ENCODE peak calls at places on chromosomes 12 and 14, in nine cellular contexts. M, E, A, G, W, L, Y, H and Q are unnamed samples.

GRCh38 chr14:90781344-90781761 is 34.9 kb downstream of the TTC7B start:
- DNase-seq in E (peak; percentile 46), W (no peak), G (peak; percentile 65), H (no peak), Y (peak; percentile 29), M (peak; percentile 41), L (no peak), A (no peak), Q (no peak)

GRCh38 chr14:96307434-96307833 is 51.4 kb downstream of the BDKRB1 start:
- DNase-seq in L (no peak), W (no peak), G (no peak), M (peak; percentile 3), E (no peak), H (no peak), Y (no peak), A (no peak), Q (peak; percentile 35)

GRCh38 chr12:29610473-29611174 is 113.1 kb upstream of the OVCH1 start:
- DNase-seq in W (no peak), Y (no peak), G (peak; percentile 65), M (no peak), H (no peak), L (no peak), E (no peak), A (no peak), Q (no peak)

GRCh38 chr12:44193281-44193680 is 357.4 kb downstream of the TMEM117 start:
- DNase-seq in H (no peak), Y (no peak), A (no peak), G (no peak), E (no peak), M (no peak), W (no peak), L (no peak), Q (no peak)

GRCh38 chr12:100443434-100443833 is 30.2 kb upstream of the NR1H4 start:
- DNase-seq in L (no peak), E (no peak), Y (no peak), M (no peak), G (no peak), A (no peak), W (no peak), H (no peak), Q (no peak)

GRCh38 chr14:22502007-22502406 is 87.0 kb downstream of the DAD1 start:
- DNase-seq in H (no peak), E (no peak), M (no peak), A (no peak), Y (peak; percentile 82), L (no peak), W (no peak), G (no peak), Q (no peak)

GRCh38 chr14:105465209-105466031 is 9.2 kb upstream of the CRIP2 start:
- DNase-seq in L (no peak), M (no peak), G (no peak), H (no peak), Y (no peak), E (peak; percentile 40), W (no peak), A (no peak), Q (no peak)

GRCh38 chr12:65308001-65308400 is 29.5 kb downstream of the MSRB3 start:
- DNase-seq in A (no peak), Y (no peak), H (no peak), G (peak; percentile 14), W (no peak), M (no peak), L (no peak), E (no peak), Q (no peak)

GRCh38 chr12:76519538-76519937 is 40.0 kb downstream of the OSBPL8 start:
- DNase-seq in W (no peak), M (no peak), Y (no peak), E (peak; percentile 3), H (no peak), A (no peak), G (no peak), L (no peak), Q (no peak)

GRCh38 chr12:85448548-85449139 is 168.6 kb downstream of the ALX1 start:
- DNase-seq in Y (no peak), H (no peak), G (peak; percentile 30), L (no peak), A (no peak), W (peak; percentile 9), E (no peak), M (peak; percentile 9), Q (no peak)

GRCh38 chr12:108046135-108046534 is 83.0 kb upstream of the WSCD2 start:
- DNase-seq in H (no peak), W (no peak), M (no peak), A (no peak), L (no peak), E (no peak), G (no peak), Y (no peak), Q (no peak)

GRCh38 chr12:101045486-101046474 is 164.3 kb downstream of the SLC5A8 start:
- DNase-seq in A (no peak), Y (no peak), E (no peak), W (no peak), L (no peak), H (no peak), M (no peak), G (peak; percentile 67), Q (no peak)

GRCh38 chr12:100897240-100897639 is 102.7 kb downstream of the ANO4 start:
- DNase-seq in E (no peak), H (no peak), A (no peak), W (no peak), M (no peak), G (no peak), L (no peak), Y (no peak), Q (no peak)

GRCh38 chr14:72614891-72615410 is 278.9 kb downstream of the DPF3 start:
- DNase-seq in L (no peak), Y (no peak), W (no peak), E (no peak), M (no peak), G (no peak), A (no peak), H (no peak), Q (no peak)

GRCh38 chr14:72311116-72311515 is 378.9 kb downstream of the RGS6 start:
- DNase-seq in W (no peak), G (no peak), Y (no peak), M (no peak), A (no peak), L (no peak), E (no peak), H (no peak), Q (no peak)

GRCh38 chr14:96055065-96055752 is 16.0 kb downstream of the C14orf132 start:
- DNase-seq in A (no peak), H (no peak), G (no peak), M (no peak), Y (no peak), L (no peak), E (peak; percentile 12), W (no peak), Q (no peak)

GRCh38 chr14:29465095-29465494 is 462.6 kb downstream of the PRKD1 start:
- DNase-seq in L (no peak), E (no peak), M (no peak), A (no peak), G (no peak), Y (no peak), H (no peak), W (no peak), Q (no peak)

GRCh38 chr14:99267871-99268775 is 3.9 kb downstream of the BCL11B start:
- DNase-seq in E (no peak), W (no peak), G (no peak), M (no peak), H (no peak), Y (no peak), L (no peak), A (no peak), Q (no peak)

GRCh38 chr12:11827096-11827841 is 177.8 kb downstream of the ETV6 start:
- DNase-seq in W (no peak), G (no peak), L (no peak), Y (no peak), M (no peak), H (no peak), A (no peak), E (peak; percentile 32), Q (no peak)

GRCh38 chr14:61438497-61438859 is 117.1 kb downstream of the PRKCH start:
- DNase-seq in L (no peak), G (no peak), M (no peak), A (no peak), Y (no peak), H (no peak), E (no peak), W (no peak), Q (no peak)

GRCh38 chr12:131634037-131634436 is 76.9 kb upstream of the SFSWAP start:
- DNase-seq in W (no peak), A (no peak), Y (no peak), L (no peak), M (no peak), G (no peak), H (no peak), E (no peak), Q (no peak)

GRCh38 chr14:106459971-106460730 is 933.8 kb downstream of the TMEM121 start:
- DNase-seq in Y (no peak), L (peak; percentile 56), G (no peak), A (peak; percentile 69), W (peak; percentile 19), E (no peak), H (no peak), M (no peak), Q (peak; percentile 14)

GRCh38 chr14:84482256-84483071 is 1047.5 kb upstream of the FLRT2 start:
- DNase-seq in G (peak; percentile 61), W (no peak), M (no peak), L (no peak), A (no peak), E (peak; percentile 68), H (no peak), Y (no peak), Q (no peak)

GRCh38 chr14:64549805-64550538 is at the start of gene PPP1R36:
- DNase-seq in G (no peak), A (no peak), L (peak; percentile 32), E (peak; percentile 23), H (no peak), Y (peak; percentile 82), M (peak; percentile 30), W (peak; percentile 53), Q (no peak)

GRCh38 chr12:102484017-102484731 is 3.8 kb upstream of the IGF1 start:
- DNase-seq in W (peak; percentile 22), E (peak; percentile 59), A (peak; percentile 52), H (peak; percentile 35), M (peak; percentile 33), Y (peak; percentile 85), G (peak; percentile 72), L (peak; percentile 14), Q (peak; percentile 33)

GRCh38 chr14:34655959-34656358 is 26.0 kb upstream of the SNX6 start:
- DNase-seq in A (no peak), G (no peak), L (no peak), H (no peak), W (no peak), E (no peak), Y (no peak), M (no peak), Q (no peak)

GRCh38 chr14:61460853-61461611 is 139.7 kb downstream of the PRKCH start:
- DNase-seq in L (no peak), A (no peak), Y (no peak), W (no peak), H (no peak), G (peak; percentile 52), E (no peak), M (no peak), Q (no peak)

GRCh38 chr14:90581745-90582144 is 184.9 kb downstream of the CALM1 start:
- DNase-seq in E (no peak), H (no peak), A (no peak), M (no peak), W (no peak), L (no peak), Y (no peak), G (no peak), Q (no peak)

GRCh38 chr14:23529016-23529740 is 22.4 kb downstream of the ZFHX2 start:
- DNase-seq in H (no peak), W (no peak), E (no peak), Y (no peak), G (no peak), L (no peak), M (no peak), A (no peak), Q (no peak)

GRCh38 chr12:53696655-53697321 is 20.9 kb upstream of the ATP5MC2 start:
- DNase-seq in W (peak; percentile 31), Y (no peak), E (no peak), M (no peak), L (no peak), H (no peak), A (no peak), G (no peak), Q (no peak)

GRCh38 chr12:117061555-117062079 is 37.6 kb downstream of the TESC start:
- DNase-seq in Y (no peak), M (no peak), W (no peak), E (no peak), A (no peak), G (no peak), H (no peak), L (no peak), Q (no peak)